ENCODE peak calls at places on chromosomes 5 and 9, in seven cellular contexts. K is nucleus accumbens, J is A673, D is T-helper 1 cell, S is IMR-90, G is transverse colon, R is germinal center. V is an unnamed sample.

GRCh38 chr9:129483467-129484324 is 137.2 kb downstream of the C9orf50 start:
- DNase-seq in K (peak), J (peak), D (no peak), S (peak), G (peak), R (no peak), V (no peak)

GRCh38 chr9:87148391-87149237 is 201.3 kb upstream of the GAS1 start:
- DNase-seq in K (peak), J (peak), D (no peak), S (peak), G (peak), R (no peak), V (no peak)

GRCh38 chr5:98307811-98308210 is 465.7 kb upstream of the RGMB start:
- DNase-seq in K (no peak), J (no peak), D (no peak), S (peak), G (no peak), R (no peak), V (no peak)

GRCh38 chr5:24401767-24402166 is 243.0 kb downstream of the CDH10 start:
- DNase-seq in K (no peak), J (peak), D (no peak), S (no peak), G (no peak), R (no peak), V (no peak)

GRCh38 chr5:22708770-22709328 is 144.3 kb downstream of the CDH12 start:
- DNase-seq in K (no peak), J (peak), D (no peak), S (no peak), G (no peak), R (no peak), V (no peak)

GRCh38 chr9:92525306-92525705 is 10.5 kb downstream of the ECM2 start:
- DNase-seq in K (no peak), J (no peak), D (no peak), S (peak), G (no peak), R (no peak), V (no peak)

GRCh38 chr5:172010278-172010677 is 3.8 kb upstream of the FBXW11 start:
- DNase-seq in K (no peak), J (peak), D (no peak), S (no peak), G (no peak), R (no peak), V (no peak)

GRCh38 chr5:146947181-146947941 is 68.8 kb upstream of the PPP2R2B start:
- DNase-seq in K (peak), J (peak), D (no peak), S (peak), G (no peak), R (no peak), V (no peak)

GRCh38 chr5:131854134-131854533 is 57.3 kb upstream of the FNIP1 start:
- DNase-seq in K (no peak), J (no peak), D (no peak), S (peak), G (no peak), R (no peak), V (no peak)

GRCh38 chr5:53424691-53425597 is 55.5 kb upstream of the FST start:
- DNase-seq in K (no peak), J (no peak), D (no peak), S (no peak), G (no peak), R (no peak), V (no peak)

GRCh38 chr9:12923472-12924009 is 148.7 kb downstream of the LURAP1L start:
- DNase-seq in K (no peak), J (no peak), D (no peak), S (peak), G (peak), R (no peak), V (no peak)

GRCh38 chr5:59021837-59022514 is 439.1 kb downstream of the RAB3C start:
- DNase-seq in K (no peak), J (no peak), D (no peak), S (no peak), G (peak), R (no peak), V (no peak)

GRCh38 chr9:134186471-134187109 is 22.2 kb upstream of the RNU6ATAC start:
- DNase-seq in K (no peak), J (no peak), D (no peak), S (no peak), G (peak), R (no peak), V (no peak)

GRCh38 chr9:134568116-134568515 is 73.5 kb upstream of the COL5A1 start:
- DNase-seq in K (no peak), J (no peak), D (no peak), S (no peak), G (no peak), R (no peak), V (no peak)

GRCh38 chr9:125462766-125463384 is 201.2 kb downstream of the GAPVD1 start:
- DNase-seq in K (no peak), J (peak), D (no peak), S (peak), G (no peak), R (no peak), V (no peak)

GRCh38 chr9:113626735-113627495 is 163.4 kb downstream of the RGS3 start:
- DNase-seq in K (no peak), J (no peak), D (no peak), S (no peak), G (no peak), R (no peak), V (no peak)

GRCh38 chr5:52757527-52757926 is 30.2 kb upstream of the ITGA1 start:
- DNase-seq in K (no peak), J (no peak), D (no peak), S (no peak), G (no peak), R (no peak), V (no peak)

GRCh38 chr5:150297236-150297890 is 5.3 kb downstream of the ARSI start:
- DNase-seq in K (no peak), J (no peak), D (no peak), S (no peak), G (no peak), R (no peak), V (no peak)

GRCh38 chr5:115770466-115770865 is 46.0 kb downstream of the CDO1 start:
- DNase-seq in K (no peak), J (peak), D (no peak), S (peak), G (no peak), R (peak), V (no peak)

GRCh38 chr5:148467958-148468357 is 84.2 kb downstream of the FBXO38 start:
- DNase-seq in K (no peak), J (no peak), D (no peak), S (no peak), G (no peak), R (no peak), V (no peak)

GRCh38 chr5:143311428-143311827 is 92.1 kb downstream of the NR3C1 start:
- DNase-seq in K (no peak), J (no peak), D (no peak), S (peak), G (no peak), R (no peak), V (no peak)

GRCh38 chr5:135309391-135310327 is 89.4 kb downstream of the MACROH2A1 start:
- DNase-seq in K (no peak), J (no peak), D (no peak), S (no peak), G (no peak), R (no peak), V (no peak)

GRCh38 chr9:119284118-119284517 is 85.1 kb downstream of the BRINP1 start:
- DNase-seq in K (peak), J (peak), D (no peak), S (no peak), G (no peak), R (no peak), V (no peak)

GRCh38 chr5:179920175-179920574 is 12.5 kb upstream of the TBC1D9B start:
- DNase-seq in K (no peak), J (no peak), D (no peak), S (no peak), G (no peak), R (no peak), V (no peak)

GRCh38 chr5:50593681-50594080 is 72.8 kb upstream of the PARP8 start:
- DNase-seq in K (no peak), J (no peak), D (no peak), S (no peak), G (no peak), R (no peak), V (no peak)

GRCh38 chr5:132420706-132421272 is 51.3 kb downstream of the SLC22A5 start:
- DNase-seq in K (no peak), J (peak), D (no peak), S (no peak), G (no peak), R (peak), V (no peak)

GRCh38 chr5:142446131-142446959 is 121.5 kb upstream of the SPRY4 start:
- DNase-seq in K (no peak), J (peak), D (no peak), S (peak), G (no peak), R (no peak), V (no peak)

GRCh38 chr5:150497274-150497988 is 10.5 kb upstream of the NDST1 start:
- DNase-seq in K (peak), J (peak), D (no peak), S (peak), G (no peak), R (no peak), V (no peak)

GRCh38 chr9:90611121-90611520 is 31.5 kb downstream of the DIRAS2 start:
- DNase-seq in K (no peak), J (no peak), D (no peak), S (no peak), G (no peak), R (no peak), V (no peak)

GRCh38 chr5:141637693-141638419 is 1.1 kb downstream of the RELL2 start:
- DNase-seq in K (peak), J (peak), D (peak), S (peak), G (peak), R (peak), V (peak)

GRCh38 chr9:3922846-3923245 is 377.0 kb downstream of the GLIS3 start:
- DNase-seq in K (no peak), J (no peak), D (no peak), S (no peak), G (no peak), R (no peak), V (no peak)

GRCh38 chr5:79536193-79536906 is 22.4 kb upstream of the HOMER1 start:
- DNase-seq in K (no peak), J (no peak), D (no peak), S (no peak), G (no peak), R (no peak), V (no peak)

GRCh38 chr5:86748538-86749105 is 130.9 kb downstream of the COX7C start:
- DNase-seq in K (no peak), J (no peak), D (no peak), S (no peak), G (no peak), R (no peak), V (no peak)

GRCh38 chr9:20066120-20066519 is 277.3 kb upstream of the SLC24A2 start:
- DNase-seq in K (no peak), J (peak), D (no peak), S (no peak), G (no peak), R (no peak), V (no peak)

GRCh38 chr5:113147088-113147487 is 170.5 kb downstream of the DCP2 start:
- DNase-seq in K (no peak), J (no peak), D (no peak), S (peak), G (no peak), R (no peak), V (no peak)

GRCh38 chr9:134216449-134216951 is 52.1 kb upstream of the RNU6ATAC start:
- DNase-seq in K (no peak), J (no peak), D (no peak), S (no peak), G (no peak), R (no peak), V (no peak)

GRCh38 chr9:70639853-70640814 is 225.7 kb upstream of the KLF9 start:
- DNase-seq in K (no peak), J (peak), D (no peak), S (peak), G (no peak), R (no peak), V (no peak)

GRCh38 chr5:119071573-119071874 is 637 bp downstream of the DMXL1 start:
- DNase-seq in K (no peak), J (peak), D (no peak), S (peak), G (no peak), R (no peak), V (no peak)

GRCh38 chr9:132125944-132126720 is 35.7 kb upstream of the NTNG2 start:
- DNase-seq in K (no peak), J (no peak), D (no peak), S (no peak), G (no peak), R (no peak), V (no peak)